ENCODE peak calls at places on chromosomes 6 and 20, in four cellular contexts. One of them, this sample, is unnamed.

GRCh38 chr6:158232445-158233213 is 64.5 kb downstream of the GTF2H5 start:
- DNase-seq in HepG2: peak; percentile 42
- DNase-seq in SK-N-SH: peak; percentile 85
- DNase-seq in K562: peak; percentile 71
- DNase-seq in this sample: no peak

GRCh38 chr6:69421986-69422385 is 374.8 kb downstream of the LMBRD1 start:
- DNase-seq in K562: no peak
- DNase-seq in SK-N-SH: no peak
- DNase-seq in HepG2: no peak
- DNase-seq in this sample: no peak

GRCh38 chr6:27133281-27134227 is 113.9 kb upstream of the PRSS16 start:
- DNase-seq in HepG2: peak; percentile 51
- DNase-seq in K562: no peak
- DNase-seq in SK-N-SH: no peak
- DNase-seq in this sample: peak; percentile 69

GRCh38 chr20:57364451-57364850 is 13.4 kb downstream of the RAE1 start:
- DNase-seq in SK-N-SH: no peak
- DNase-seq in HepG2: no peak
- DNase-seq in K562: no peak
- DNase-seq in this sample: no peak

GRCh38 chr6:25035451-25036435 is 100.0 kb upstream of the RIPOR2 start:
- DNase-seq in HepG2: no peak
- DNase-seq in K562: peak; percentile 64
- DNase-seq in SK-N-SH: no peak
- DNase-seq in this sample: no peak

GRCh38 chr6:2659882-2660281 is 90.8 kb downstream of the MYLK4 start:
- DNase-seq in SK-N-SH: no peak
- DNase-seq in K562: no peak
- DNase-seq in HepG2: no peak
- DNase-seq in this sample: no peak

GRCh38 chr6:126625019-126625418 is 285.1 kb downstream of the CENPW start:
- DNase-seq in HepG2: no peak
- DNase-seq in SK-N-SH: no peak
- DNase-seq in K562: no peak
- DNase-seq in this sample: no peak

GRCh38 chr6:21078497-21078896 is 515.1 kb upstream of the SOX4 start:
- DNase-seq in K562: no peak
- DNase-seq in HepG2: no peak
- DNase-seq in SK-N-SH: no peak
- DNase-seq in this sample: no peak

GRCh38 chr6:163324928-163325784 is 89.4 kb upstream of the QKI start:
- DNase-seq in HepG2: peak; percentile 68
- DNase-seq in K562: no peak
- DNase-seq in SK-N-SH: no peak
- DNase-seq in this sample: no peak

GRCh38 chr20:43287637-43288036 is 97.9 kb upstream of the PTPRT start:
- DNase-seq in K562: no peak
- DNase-seq in HepG2: no peak
- DNase-seq in SK-N-SH: no peak
- DNase-seq in this sample: no peak

GRCh38 chr6:82362868-82363267 is 749 bp upstream of the TPBG start:
- DNase-seq in SK-N-SH: peak; percentile 21
- DNase-seq in K562: no peak
- DNase-seq in HepG2: no peak
- DNase-seq in this sample: no peak

GRCh38 chr6:121686611-121687023 is 251.2 kb downstream of the GJA1 start:
- DNase-seq in SK-N-SH: no peak
- DNase-seq in K562: no peak
- DNase-seq in HepG2: no peak
- DNase-seq in this sample: no peak

GRCh38 chr20:59518881-59519706 is 85.2 kb upstream of the PHACTR3 start:
- DNase-seq in SK-N-SH: peak; percentile 73
- DNase-seq in HepG2: peak; percentile 73
- DNase-seq in K562: peak; percentile 65
- DNase-seq in this sample: peak; percentile 51

GRCh38 chr6:33356295-33356694 is 35.3 kb upstream of the KIFC1 start:
- DNase-seq in K562: no peak
- DNase-seq in HepG2: no peak
- DNase-seq in SK-N-SH: no peak
- DNase-seq in this sample: no peak

GRCh38 chr6:107192739-107193296 is 77.5 kb upstream of the BEND3 start:
- DNase-seq in SK-N-SH: no peak
- DNase-seq in HepG2: no peak
- DNase-seq in K562: no peak
- DNase-seq in this sample: no peak

GRCh38 chr20:48159156-48159971 is 374.1 kb upstream of the SULF2 start:
- DNase-seq in HepG2: no peak
- DNase-seq in K562: no peak
- DNase-seq in SK-N-SH: peak; percentile 78
- DNase-seq in this sample: no peak

GRCh38 chr6:146950351-146950835 is 253.8 kb upstream of the STXBP5 start:
- DNase-seq in K562: peak; percentile 50
- DNase-seq in HepG2: peak; percentile 69
- DNase-seq in SK-N-SH: no peak
- DNase-seq in this sample: no peak

GRCh38 chr6:37690964-37691735 is 6.5 kb downstream of the MDGA1 start:
- DNase-seq in K562: no peak
- DNase-seq in HepG2: no peak
- DNase-seq in SK-N-SH: no peak
- DNase-seq in this sample: no peak

GRCh38 chr6:169592558-169592957 is 109.3 kb downstream of the WDR27 start:
- DNase-seq in SK-N-SH: no peak
- DNase-seq in K562: no peak
- DNase-seq in HepG2: no peak
- DNase-seq in this sample: no peak

GRCh38 chr6:95658896-95659295 is 81.6 kb downstream of the MANEA start:
- DNase-seq in HepG2: no peak
- DNase-seq in SK-N-SH: no peak
- DNase-seq in K562: no peak
- DNase-seq in this sample: no peak

GRCh38 chr6:15663057-15663638 is 320 bp upstream of the DTNBP1 start:
- DNase-seq in K562: peak; percentile 98
- DNase-seq in HepG2: no peak
- DNase-seq in SK-N-SH: peak; percentile 97
- DNase-seq in this sample: peak; percentile 34

GRCh38 chr6:72894091-72894490 is 272.2 kb downstream of the KCNQ5 start:
- DNase-seq in HepG2: no peak
- DNase-seq in K562: no peak
- DNase-seq in SK-N-SH: no peak
- DNase-seq in this sample: no peak

GRCh38 chr6:53306819-53307347 is 41.9 kb downstream of the ELOVL5 start:
- DNase-seq in K562: no peak
- DNase-seq in HepG2: peak; percentile 89
- DNase-seq in SK-N-SH: no peak
- DNase-seq in this sample: no peak

DNA sequence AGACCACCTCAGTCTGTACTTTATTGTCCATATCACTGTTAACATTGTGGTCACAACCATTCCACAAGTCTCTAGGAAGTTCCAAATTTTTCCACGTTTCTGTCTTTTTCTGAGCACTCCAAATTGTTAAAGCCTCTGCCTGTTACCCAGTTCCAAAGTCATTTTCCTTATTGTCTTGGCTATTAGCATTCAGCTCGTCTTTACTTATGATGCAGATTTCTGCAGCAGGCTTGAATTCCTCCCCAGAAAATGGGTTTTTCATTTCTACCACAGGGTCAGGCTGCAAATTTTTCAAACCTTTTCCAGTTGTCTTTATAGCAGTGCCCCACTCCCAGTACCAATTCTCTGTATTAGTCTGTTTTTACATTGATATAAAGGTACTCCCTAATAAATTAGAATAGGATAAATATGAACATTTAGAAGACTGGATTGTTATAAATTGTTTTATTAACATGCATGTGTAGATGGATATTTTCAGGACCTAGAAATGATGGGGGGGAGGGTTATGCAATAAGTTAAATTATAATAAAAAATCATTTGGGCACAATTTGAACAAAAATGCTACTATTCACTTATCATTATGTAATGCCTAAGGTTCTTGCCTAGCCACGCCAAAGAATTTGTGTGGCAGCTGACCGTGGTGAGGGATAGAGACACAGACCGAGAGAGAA is 595.3 kb upstream of the ADGRB3 start:
- DNase-seq in HepG2: no peak
- DNase-seq in K562: no peak
- DNase-seq in SK-N-SH: no peak
- DNase-seq in this sample: no peak
- H3K4me3 ChIP-seq in HepG2: no peak overlapping the region
- H3K4me3 ChIP-seq in K562: peak overlapping the region; percentile 60
- H3K4me3 ChIP-seq in SK-N-SH: no peak overlapping the region
- H3K4me3 ChIP-seq in this sample: no peak overlapping the region

DNA sequence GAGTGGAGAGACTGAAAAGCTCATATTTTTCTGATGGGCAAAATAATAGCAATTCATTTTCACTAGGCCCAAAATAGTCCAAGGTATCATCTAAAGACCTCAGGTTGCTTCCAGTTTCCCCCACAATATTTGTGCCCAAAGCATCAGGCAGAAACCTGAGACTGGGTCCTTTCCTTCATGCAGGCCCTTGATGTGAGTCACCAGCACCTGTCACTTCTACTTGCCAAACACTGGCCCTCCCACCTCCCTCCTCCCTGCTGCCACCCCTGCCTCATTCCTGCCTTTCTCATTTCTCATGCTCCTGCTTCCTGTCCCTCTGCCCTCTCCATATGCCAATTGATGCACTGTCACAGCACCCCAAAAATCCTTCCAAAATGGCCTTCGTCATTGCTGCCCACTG is 230.4 kb upstream of the CST7 start:
- DNase-seq in SK-N-SH: no peak
- DNase-seq in HepG2: no peak
- DNase-seq in K562: no peak
- DNase-seq in this sample: no peak
- TF ChIP-seq SIN3A in SK-N-SH: no peak
- TF ChIP-seq SIN3A in HepG2: no peak
- TF ChIP-seq SIN3A in K562: no peak
- TF ChIP-seq SIN3A in this sample: no peak

DNA sequence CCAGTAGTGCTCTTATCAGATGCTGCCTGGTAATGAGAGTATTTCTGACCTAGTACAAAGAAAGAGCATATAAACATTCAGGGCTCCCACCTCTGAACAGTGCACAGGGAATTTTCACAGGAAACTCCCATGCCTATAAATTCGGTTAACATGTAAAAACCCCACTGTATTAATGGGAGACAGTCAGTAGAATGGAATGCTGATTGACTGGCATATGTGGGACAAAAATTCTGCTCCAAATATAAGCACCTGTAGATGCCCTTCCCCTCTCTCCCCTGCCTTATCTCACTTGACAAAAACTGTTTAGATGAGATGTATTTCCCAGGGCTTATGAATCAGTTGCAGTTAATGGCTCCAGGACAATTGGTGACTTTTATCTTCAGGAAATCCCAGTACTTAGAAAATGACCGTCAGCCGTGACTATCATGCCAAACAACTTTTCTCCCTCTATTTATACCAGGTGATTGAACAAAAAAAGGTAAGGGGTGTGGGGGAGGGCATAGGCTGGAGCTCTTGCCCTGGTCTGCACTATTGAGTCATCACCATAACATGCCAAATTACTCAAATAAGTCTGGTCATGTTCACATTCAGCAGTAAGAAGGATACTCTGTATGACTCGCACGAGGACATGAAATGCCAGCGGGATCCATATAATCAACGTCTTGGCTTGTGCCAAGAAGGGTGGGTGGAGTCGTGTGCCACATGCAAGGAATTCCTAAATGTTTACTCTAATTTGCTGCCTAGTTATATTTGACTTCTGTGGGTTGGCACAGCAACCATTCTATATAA is 176.4 kb upstream of the BMP2 start:
- DNase-seq in SK-N-SH: no peak
- DNase-seq in HepG2: no peak
- DNase-seq in K562: no peak
- DNase-seq in this sample: no peak
- H2AFZ ChIP-seq in SK-N-SH: no peak overlapping the region
- H2AFZ ChIP-seq in HepG2: no peak overlapping the region
- H2AFZ ChIP-seq in K562: no peak overlapping the region
- H2AFZ ChIP-seq in this sample: no peak overlapping the region

GRCh38 chr20:44746367-44747165 is 901 bp downstream of the KCNK15 start:
- DNase-seq in K562: no peak
- DNase-seq in SK-N-SH: peak; percentile 79
- DNase-seq in HepG2: no peak
- DNase-seq in this sample: no peak
- H3K4me3 ChIP-seq in K562: peak overlapping the region; percentile 41
- H3K4me3 ChIP-seq in SK-N-SH: peak overlapping the region; percentile 49
- H3K4me3 ChIP-seq in HepG2: peak overlapping the region; percentile 62
- H3K4me3 ChIP-seq in this sample: no peak overlapping the region

GRCh38 chr6:36109092-36109491 is 21.2 kb upstream of the MAPK13 start:
- DNase-seq in K562: no peak
- DNase-seq in HepG2: no peak
- DNase-seq in SK-N-SH: no peak
- DNase-seq in this sample: no peak
- TF ChIP-seq SIN3A in K562: no peak
- TF ChIP-seq SIN3A in HepG2: no peak
- TF ChIP-seq SIN3A in SK-N-SH: no peak
- TF ChIP-seq SIN3A in this sample: no peak

DNA sequence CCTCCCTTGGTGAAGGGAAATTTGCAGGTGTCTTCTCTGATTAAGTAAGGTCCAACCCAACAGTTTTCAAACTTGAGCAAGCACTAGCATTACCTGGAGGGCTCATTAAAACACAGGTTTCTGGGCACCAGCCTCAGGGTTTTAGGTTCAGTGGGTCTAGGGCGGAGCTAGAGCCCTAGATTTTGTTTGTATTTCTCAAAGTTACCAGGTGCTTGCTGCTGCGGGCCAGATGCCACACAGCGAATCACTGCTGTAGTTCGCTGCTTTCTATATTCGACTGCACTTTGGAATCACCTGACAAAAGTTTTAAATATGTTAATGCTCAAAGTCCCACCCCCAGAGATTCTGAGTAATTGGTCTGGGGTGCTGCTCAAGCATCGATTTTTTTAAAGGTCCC is 838 bp downstream of the COL21A1 start:
- DNase-seq in HepG2: no peak
- DNase-seq in SK-N-SH: no peak
- DNase-seq in K562: no peak
- DNase-seq in this sample: no peak
- H2AFZ ChIP-seq in HepG2: no peak overlapping the region
- H2AFZ ChIP-seq in SK-N-SH: no peak overlapping the region
- H2AFZ ChIP-seq in K562: no peak overlapping the region
- H2AFZ ChIP-seq in this sample: no peak overlapping the region

GRCh38 chr6:44004136-44004535 is 123.1 kb downstream of the MRPL14 start:
- DNase-seq in HepG2: no peak
- DNase-seq in K562: no peak
- DNase-seq in SK-N-SH: no peak
- DNase-seq in this sample: no peak

GRCh38 chr6:44001318-44001868 is 125.9 kb downstream of the MRPL14 start:
- DNase-seq in SK-N-SH: peak; percentile 67
- DNase-seq in HepG2: peak; percentile 52
- DNase-seq in K562: peak; percentile 79
- DNase-seq in this sample: peak; percentile 54

GRCh38 chr6:44002071-44002590 is 125.1 kb downstream of the MRPL14 start:
- DNase-seq in SK-N-SH: no peak
- DNase-seq in K562: no peak
- DNase-seq in HepG2: peak; percentile 47
- DNase-seq in this sample: no peak

GRCh38 chr6:44003345-44004061 is 123.7 kb downstream of the MRPL14 start:
- DNase-seq in K562: no peak
- DNase-seq in HepG2: no peak
- DNase-seq in SK-N-SH: no peak
- DNase-seq in this sample: no peak

GRCh38 chr6:44002591-44003344 is 124.5 kb downstream of the MRPL14 start:
- DNase-seq in K562: no peak
- DNase-seq in HepG2: no peak
- DNase-seq in SK-N-SH: peak; percentile 72
- DNase-seq in this sample: no peak
- H3K4me3 ChIP-seq in K562: no peak overlapping the region
- H3K4me3 ChIP-seq in HepG2: peak overlapping the region; percentile 51
- H3K4me3 ChIP-seq in SK-N-SH: no peak overlapping the region
- H3K4me3 ChIP-seq in this sample: peak overlapping the region; percentile 64